ENCODE peak calls at places on chromosomes 7 and 10, in six cellular contexts. E is left ventricle myocardium inferior, Y is foreskin fibroblast, X is bronchial epithelial cell, M is adipocyte, I is astrocyte of the cerebellum. F is an unnamed sample.

GRCh38 chr7:6228865-6229264 is 43.6 kb downstream of the CYTH3 start:
- DNase-seq in E (no peak), Y (peak), X (no peak), M (peak), I (no peak), F (no peak)

GRCh38 chr10:69045441-69046300 is 42.2 kb upstream of the SRGN start:
- DNase-seq in E (no peak), Y (no peak), X (peak), M (no peak), I (no peak), F (peak)

GRCh38 chr7:18049262-18049661 is 21.6 kb upstream of the PRPS1L1 start:
- DNase-seq in E (no peak), Y (no peak), X (no peak), M (no peak), I (no peak), F (no peak)

GRCh38 chr7:74388880-74389415 is 64.8 kb upstream of the GTF2IRD1 start:
- DNase-seq in E (no peak), Y (no peak), X (no peak), M (no peak), I (no peak), F (no peak)

GRCh38 chr10:49047128-49047639 is 68.1 kb downstream of the VSTM4 start:
- DNase-seq in E (no peak), Y (no peak), X (no peak), M (no peak), I (no peak), F (no peak)

GRCh38 chr10:22345301-22346086 is at the start of gene SPAG6:
- DNase-seq in E (peak), Y (no peak), X (no peak), M (no peak), I (no peak), F (no peak)

GRCh38 chr7:134842901-134843300 is 63.5 kb downstream of the CALD1 start:
- DNase-seq in E (no peak), Y (no peak), X (no peak), M (no peak), I (no peak), F (no peak)

GRCh38 chr7:55774327-55775050 is 88.1 kb downstream of the SEPTIN14 start:
- DNase-seq in E (no peak), Y (no peak), X (peak), M (no peak), I (no peak), F (peak)

DNA sequence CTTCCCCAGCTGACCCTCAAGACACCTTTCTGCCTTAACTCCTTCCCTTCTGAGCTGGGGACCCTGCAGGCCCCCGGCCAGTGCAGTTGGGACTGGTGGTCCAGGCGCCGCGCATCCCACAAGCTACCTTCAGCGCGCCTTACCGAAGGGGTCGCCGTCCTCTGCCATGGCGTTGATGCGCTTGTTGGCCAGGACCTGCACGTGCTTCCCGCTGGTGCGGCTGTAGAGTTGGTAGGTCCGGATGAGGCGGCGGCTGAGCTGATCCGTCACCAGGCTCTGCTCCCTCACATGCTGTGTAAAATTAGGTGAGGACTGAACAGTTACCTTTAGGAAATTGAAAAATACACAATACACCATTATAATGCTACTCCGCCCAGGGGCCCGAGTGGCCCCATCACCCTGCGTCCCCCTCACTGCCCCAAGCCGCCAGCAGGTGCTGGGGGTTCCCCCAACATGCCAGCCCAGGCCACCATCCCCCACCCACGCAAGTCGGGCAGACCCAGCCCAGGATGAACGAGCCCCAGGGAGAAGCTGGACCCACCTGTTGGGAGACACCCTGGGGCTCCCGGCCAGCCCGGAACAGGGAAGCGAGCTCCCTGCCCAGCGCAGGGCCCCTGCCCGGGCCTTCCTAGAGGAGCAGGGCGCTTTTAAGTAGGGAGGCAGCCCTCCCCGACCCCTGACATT is 1.2 kb downstream of the FGF8 start:
- DNase-seq in E (no peak), Y (no peak), X (no peak), M (no peak), I (no peak), F (no peak)
- H3K4me3 ChIP-seq in E (peak), Y (no peak), X (no peak), M (no peak), I (no peak), F (no peak)

GRCh38 chr7:22320416-22320815 is 36.5 kb downstream of the RAPGEF5 start:
- DNase-seq in E (no peak), Y (no peak), X (no peak), M (no peak), I (no peak), F (no peak)

GRCh38 chr7:22317632-22318031 is 39.3 kb downstream of the RAPGEF5 start:
- DNase-seq in E (no peak), Y (no peak), X (no peak), M (no peak), I (no peak), F (no peak)

GRCh38 chr7:22318376-22318775 is 38.6 kb downstream of the RAPGEF5 start:
- DNase-seq in E (no peak), Y (no peak), X (no peak), M (no peak), I (no peak), F (no peak)

GRCh38 chr7:22319424-22320403 is 37.2 kb downstream of the RAPGEF5 start:
- DNase-seq in E (no peak), Y (no peak), X (peak), M (no peak), I (no peak), F (no peak)

DNA sequence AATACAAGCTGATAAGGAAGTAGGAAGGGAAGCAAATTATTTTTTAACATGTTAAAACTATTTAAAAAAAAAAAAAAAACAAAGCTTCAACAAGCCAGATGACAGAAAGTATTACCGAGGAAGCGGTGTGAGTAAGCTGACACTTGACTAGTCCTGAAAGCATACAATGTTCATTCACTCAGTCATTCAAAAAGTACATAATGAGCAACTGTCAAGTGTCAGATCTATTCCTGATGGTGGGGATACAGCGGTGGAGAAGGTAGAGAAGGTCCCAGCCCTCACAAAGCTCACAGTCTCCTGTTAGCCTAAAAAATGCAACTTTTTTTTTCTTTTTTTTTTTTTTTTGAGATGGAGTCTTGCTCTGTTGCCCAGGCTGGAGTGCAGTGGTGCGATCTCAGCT is 40.0 kb downstream of the RAPGEF5 start:
- DNase-seq in E (no peak), Y (no peak), X (no peak), M (no peak), I (no peak), F (no peak)
- H3K4me3 ChIP-seq in E (no peak), Y (no peak), X (no peak), M (no peak), I (no peak), F (no peak)

GRCh38 chr7:86955895-86956503 is 103.5 kb downstream of the ELAPOR2 start:
- DNase-seq in E (no peak), Y (no peak), X (no peak), M (no peak), I (no peak), F (no peak)
- H3K4me3 ChIP-seq in E (no peak), Y (no peak), X (no peak), M (no peak), I (no peak), F (no peak)

GRCh38 chr7:47505317-47506007 is 76.4 kb downstream of the TNS3 start:
- DNase-seq in E (no peak), Y (no peak), X (no peak), M (no peak), I (no peak), F (no peak)
- H3K4me3 ChIP-seq in E (no peak), Y (no peak), X (no peak), M (no peak), I (no peak), F (no peak)

GRCh38 chr7:1920886-1921285 is 250.8 kb downstream of the ELFN1 start:
- DNase-seq in E (no peak), Y (no peak), X (no peak), M (no peak), I (no peak), F (no peak)

GRCh38 chr7:1922071-1922869 is 252.2 kb downstream of the ELFN1 start:
- DNase-seq in E (no peak), Y (peak), X (no peak), M (peak), I (no peak), F (peak)

GRCh38 chr7:1918881-1919525 is 248.9 kb downstream of the ELFN1 start:
- DNase-seq in E (no peak), Y (no peak), X (no peak), M (no peak), I (no peak), F (no peak)

GRCh38 chr7:1919539-1920265 is 249.6 kb downstream of the ELFN1 start:
- DNase-seq in E (peak), Y (peak), X (no peak), M (no peak), I (no peak), F (no peak)

GRCh38 chr7:1920266-1920681 is 250.2 kb downstream of the ELFN1 start:
- DNase-seq in E (no peak), Y (peak), X (no peak), M (no peak), I (no peak), F (no peak)
- H3K4me3 ChIP-seq in E (no peak), Y (no peak), X (no peak), M (no peak), I (no peak), F (no peak)

F was measured in epithelial cell of esophagus.